ENCODE peak calls at places on chromosomes 7 and 10, in seven cellular contexts. R, B, J, C, X, T and Z are unnamed samples.

GRCh38 chr7:29274156-29275017 is 79.8 kb downstream of the CHN2 start:
- DNase-seq in R (peak), J (no peak), T (no peak), C (no peak), X (no peak), B (peak), Z (no peak)

GRCh38 chr10:69659286-69660027 is 29.4 kb downstream of the FAM241B start:
- DNase-seq in X (no peak), B (no peak), C (no peak), T (no peak), J (no peak), R (no peak), Z (no peak)

GRCh38 chr10:120861200-120861599 is 10.0 kb downstream of the WDR11 start:
- DNase-seq in C (no peak), T (no peak), X (no peak), B (no peak), J (no peak), R (no peak), Z (no peak)

GRCh38 chr10:99123851-99124250 is 111.8 kb downstream of the HPSE2 start:
- DNase-seq in X (no peak), J (no peak), C (no peak), T (no peak), R (peak), B (no peak), Z (no peak)

GRCh38 chr7:92797284-92797683 is 39.1 kb downstream of the CDK6 start:
- DNase-seq in X (no peak), R (no peak), T (no peak), C (no peak), J (no peak), B (no peak), Z (no peak)

GRCh38 chr7:91039033-91039432 is 225.2 kb upstream of the FZD1 start:
- DNase-seq in R (no peak), C (no peak), J (no peak), T (no peak), B (no peak), X (no peak), Z (no peak)

GRCh38 chr10:13773043-13773442 is 186.3 kb downstream of the PRPF18 start:
- DNase-seq in B (no peak), R (peak), J (no peak), C (no peak), X (no peak), T (no peak), Z (no peak)

GRCh38 chr10:80829151-80829550 is 291.4 kb downstream of the SH2D4B start:
- DNase-seq in J (no peak), C (no peak), X (no peak), B (no peak), R (no peak), T (no peak), Z (no peak)

GRCh38 chr7:20327047-20327446 is 3.7 kb upstream of the ITGB8 start:
- DNase-seq in B (no peak), X (no peak), R (no peak), C (no peak), T (no peak), J (no peak), Z (no peak)

GRCh38 chr7:36951257-36951697 is 227.0 kb upstream of the AOAH start:
- DNase-seq in B (no peak), C (no peak), X (no peak), T (no peak), J (no peak), R (peak), Z (no peak)

GRCh38 chr10:87504667-87505365 is at the start of gene MINPP1:
- DNase-seq in T (peak), X (peak), B (peak), J (peak), C (peak), R (peak), Z (peak)

GRCh38 chr7:72286486-72286885 is 125.7 kb downstream of the CALN1 start:
- DNase-seq in T (no peak), B (no peak), R (no peak), J (no peak), C (no peak), X (no peak), Z (no peak)

GRCh38 chr7:43761919-43762318 is 3.4 kb downstream of the BLVRA start:
- DNase-seq in T (no peak), J (no peak), B (no peak), X (no peak), C (no peak), R (no peak), Z (no peak)

GRCh38 chr10:86653987-86654386 is 360 bp upstream of the OPN4 start:
- DNase-seq in T (no peak), B (no peak), X (no peak), C (no peak), J (no peak), R (no peak), Z (no peak)

GRCh38 chr7:70006411-70006920 is 408.2 kb downstream of the AUTS2 start:
- DNase-seq in B (peak), T (no peak), R (peak), J (peak), X (no peak), C (no peak), Z (no peak)

GRCh38 chr7:66202380-66202779 is 2.8 kb upstream of the TPST1 start:
- DNase-seq in X (no peak), J (no peak), B (no peak), C (no peak), T (no peak), R (peak), Z (no peak)

GRCh38 chr10:11551915-11552602 is 59.4 kb downstream of the USP6NL start:
- DNase-seq in J (no peak), T (no peak), B (no peak), C (no peak), X (no peak), R (peak), Z (no peak)